ENCODE peak calls at places on chromosomes 12 and 14, in six cellular contexts. R is nephron progenitor cell, Z is fibroblast of lung, X is WTC11, V is WERI-Rb-1, S is OCI-LY7. W is an unnamed sample.

GRCh38 chr12:110641512-110641911 is 27.6 kb downstream of the TCTN1 start:
- DNase-seq in V (peak), Z (no peak), X (peak), R (peak), S (no peak), W (no peak)

GRCh38 chr14:102219316-102219715 is 79.6 kb downstream of the WDR20 start:
- DNase-seq in V (no peak), R (no peak), X (no peak), Z (no peak), S (no peak), W (no peak)

GRCh38 chr12:91778091-91778819 is 367.4 kb downstream of the BTG1 start:
- DNase-seq in S (peak), Z (peak), V (no peak), R (no peak), X (no peak), W (no peak)

GRCh38 chr12:13702401-13702800 is 279.0 kb downstream of the GRIN2B start:
- DNase-seq in R (no peak), V (peak), Z (no peak), S (no peak), X (no peak), W (no peak)

GRCh38 chr12:27190761-27191160 is 53.3 kb upstream of the STK38L start:
- DNase-seq in V (no peak), X (no peak), Z (peak), R (no peak), S (no peak), W (no peak)

GRCh38 chr12:42902001-42902400 is 312.5 kb upstream of the PRICKLE1 start:
- DNase-seq in S (no peak), R (no peak), X (no peak), V (no peak), Z (no peak), W (no peak)

GRCh38 chr12:31655792-31656191 is 3.7 kb upstream of the ETFBKMT start:
- DNase-seq in R (no peak), X (no peak), Z (no peak), V (no peak), S (no peak), W (no peak)

GRCh38 chr14:32259368-32260013 is 56.4 kb upstream of the RNU6-8 start:
- DNase-seq in R (no peak), Z (peak), S (no peak), V (no peak), X (no peak), W (no peak)

GRCh38 chr14:26281280-26281998 is 316.4 kb downstream of the NOVA1 start:
- DNase-seq in Z (peak), X (no peak), V (no peak), R (no peak), S (no peak), W (peak)

GRCh38 chr12:62537544-62537943 is 70.9 kb downstream of the MON2 start:
- DNase-seq in V (no peak), Z (peak), S (no peak), R (no peak), X (no peak), W (no peak)

GRCh38 chr12:74021937-74022336 is 515.7 kb upstream of the ATXN7L3B start:
- DNase-seq in S (peak), R (peak), Z (peak), V (peak), X (peak), W (no peak)

GRCh38 chr12:54428050-54429013 is 9.3 kb upstream of the ITGA5 start:
- DNase-seq in Z (peak), R (no peak), V (no peak), X (peak), S (no peak), W (no peak)

GRCh38 chr12:112161711-112162110 is 36.4 kb downstream of the TRAFD1 start:
- DNase-seq in S (no peak), X (no peak), Z (peak), V (no peak), R (no peak), W (no peak)

GRCh38 chr14:96316087-96316486 is 47.1 kb downstream of the ATG2B start:
- DNase-seq in X (no peak), Z (no peak), S (no peak), V (no peak), R (no peak), W (no peak)

GRCh38 chr12:101697197-101697929 is at the start of gene CHPT1:
- DNase-seq in X (peak), V (peak), Z (peak), S (peak), R (peak), W (peak)

GRCh38 chr12:30862486-30862885 is 64.1 kb upstream of the TSPAN11 start:
- DNase-seq in R (no peak), S (no peak), Z (peak), X (no peak), V (no peak), W (no peak)

GRCh38 chr12:49104822-49105221 is 5.8 kb downstream of the LMBR1L start:
- DNase-seq in S (no peak), X (no peak), V (no peak), Z (no peak), R (no peak), W (no peak)

GRCh38 chr12:113462880-113463745 is 8.6 kb downstream of the LHX5 start:
- DNase-seq in R (peak), X (peak), Z (no peak), S (no peak), V (no peak), W (no peak)

GRCh38 chr12:123139926-123140674 is 10.8 kb downstream of the PITPNM2 start:
- DNase-seq in R (peak), S (no peak), X (no peak), Z (peak), V (peak), W (no peak)

GRCh38 chr12:114780746-114781399 is 96.9 kb upstream of the TBX3 start:
- DNase-seq in S (no peak), X (no peak), Z (no peak), R (no peak), V (no peak), W (no peak)

GRCh38 chr14:99257673-99258221 is 14.2 kb downstream of the BCL11B start:
- DNase-seq in Z (no peak), R (no peak), V (no peak), X (no peak), S (no peak), W (no peak)

GRCh38 chr14:104749111-104749649 is 3.8 kb upstream of the SIVA1 start:
- DNase-seq in V (peak), Z (peak), R (no peak), X (no peak), S (peak), W (no peak)

GRCh38 chr14:24863933-24864708 is 185.8 kb downstream of the STXBP6 start:
- DNase-seq in R (no peak), X (no peak), S (no peak), Z (no peak), V (no peak), W (no peak)

GRCh38 chr12:42187799-42188198 is 43.1 kb upstream of the GXYLT1 start:
- DNase-seq in V (no peak), S (no peak), R (no peak), Z (no peak), X (no peak), W (no peak)

GRCh38 chr12:3034067-3034750 is 43.0 kb upstream of the TSPAN9 start:
- DNase-seq in S (peak), Z (peak), R (peak), X (peak), V (peak), W (no peak)

GRCh38 chr14:95472819-95473251 is 43.6 kb downstream of the SYNE3 start:
- DNase-seq in S (peak), R (no peak), Z (no peak), V (no peak), X (no peak), W (no peak)

GRCh38 chr14:34387974-34388533 is 74.0 kb downstream of the SPTSSA start:
- DNase-seq in X (no peak), V (no peak), R (no peak), S (no peak), Z (no peak), W (no peak)

GRCh38 chr12:82685721-82686222 is 934 bp upstream of the TMTC2 start:
- DNase-seq in Z (peak), V (peak), X (peak), R (peak), S (peak), W (peak)

GRCh38 chr12:82686223-82687019 is at the start of gene TMTC2:
- DNase-seq in S (peak), Z (peak), V (peak), R (peak), X (peak), W (peak)

GRCh38 chr12:82688035-82688501 is 1.4 kb downstream of the TMTC2 start:
- DNase-seq in S (peak), X (no peak), V (no peak), R (no peak), Z (peak), W (no peak)

GRCh38 chr12:82688619-82689018 is 1.9 kb downstream of the TMTC2 start:
- DNase-seq in R (no peak), S (no peak), X (no peak), V (no peak), Z (no peak), W (no peak)

DNA sequence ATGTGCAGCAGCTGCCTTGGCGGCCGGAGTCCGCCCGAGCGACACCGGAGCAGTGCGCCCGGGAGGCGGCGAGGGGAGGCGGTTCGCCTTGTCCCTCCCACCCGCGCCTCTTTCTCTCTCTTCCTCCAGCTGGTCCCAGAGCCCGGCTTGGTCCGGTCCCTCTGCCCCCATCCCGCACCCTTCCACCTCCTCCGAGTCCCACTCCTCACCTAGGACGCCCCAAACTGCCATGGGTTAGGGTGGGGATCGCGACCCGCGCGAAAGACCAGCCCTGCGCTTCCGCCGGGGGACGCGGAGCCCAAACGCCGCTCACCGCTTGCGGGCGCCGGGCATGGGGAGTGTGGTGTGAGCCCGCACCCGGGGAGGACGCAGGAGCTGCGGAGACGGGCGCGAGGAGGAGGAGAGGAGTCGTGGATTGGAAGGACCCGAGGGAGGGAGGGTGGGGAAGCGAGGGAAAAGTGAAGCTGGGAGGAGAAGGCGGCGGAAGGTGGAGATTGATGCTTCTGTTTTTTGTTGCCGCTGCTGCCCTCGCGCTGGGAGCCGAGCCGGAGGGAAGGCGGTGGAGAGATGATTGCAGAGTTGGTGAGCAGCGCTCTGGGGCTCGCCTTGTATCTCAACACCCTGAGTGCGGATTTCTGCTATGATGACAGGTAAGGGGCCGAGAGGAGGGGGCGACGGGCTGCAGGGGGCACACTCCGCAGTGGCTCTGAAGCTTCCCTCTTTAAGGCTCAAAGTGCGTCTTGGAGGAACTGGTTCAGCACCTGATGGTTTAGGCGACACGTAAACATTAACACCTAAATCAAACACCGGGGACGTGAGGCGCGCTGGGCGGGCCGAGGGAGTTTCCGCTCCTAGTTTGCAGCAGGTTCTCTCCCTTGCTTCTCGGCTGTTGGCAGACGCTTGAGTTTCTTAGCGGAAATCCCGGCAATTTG is 580 bp downstream of the TMTC2 start:
- DNase-seq in S (peak), Z (peak), X (peak), V (peak), R (peak), W (peak)
- TF ChIP-seq CTCF in S (no peak), Z (no peak), X (no peak), V (peak), R (no peak), W (no peak)

GRCh38 chr12:68067762-68068376 is 78.6 kb downstream of the IFNG-AS1 start:
- DNase-seq in Z (no peak), X (no peak), V (no peak), R (no peak), S (peak), W (no peak)
- TF ChIP-seq CTCF in Z (peak), X (peak), V (peak), R (no peak), S (peak), W (no peak)

GRCh38 chr12:109388167-109388563 is 40.5 kb downstream of the MYO1H start:
- DNase-seq in S (no peak), Z (no peak), R (no peak), X (no peak), V (no peak), W (no peak)

GRCh38 chr12:109386079-109386473 is 38.4 kb downstream of the MYO1H start:
- DNase-seq in V (no peak), R (no peak), S (no peak), Z (no peak), X (no peak), W (no peak)

GRCh38 chr12:109387425-109388166 is 39.9 kb downstream of the MYO1H start:
- DNase-seq in V (peak), R (no peak), S (peak), Z (peak), X (peak), W (no peak)

GRCh38 chr12:109383240-109383639 is 35.5 kb downstream of the MYO1H start:
- DNase-seq in Z (no peak), X (no peak), S (no peak), V (no peak), R (no peak), W (no peak)

GRCh38 chr12:109385339-109386078 is 37.8 kb downstream of the MYO1H start:
- DNase-seq in S (peak), Z (peak), V (no peak), R (no peak), X (no peak), W (no peak)
- TF ChIP-seq CTCF in S (peak), Z (peak), V (peak), R (peak), X (peak), W (peak)

GRCh38 chr12:75725505-75726120 is 214.2 kb upstream of the KRR1 start:
- DNase-seq in S (no peak), Z (no peak), R (no peak), V (no peak), X (no peak), W (no peak)
- TF ChIP-seq CTCF in S (no peak), Z (no peak), R (no peak), V (no peak), X (no peak), W (no peak)

GRCh38 chr12:10033783-10034381 is 3.4 kb downstream of the CLEC9A start:
- DNase-seq in X (no peak), V (no peak), R (no peak), Z (peak), S (peak), W (no peak)
- TF ChIP-seq CTCF in X (no peak), V (no peak), R (peak), Z (peak), S (peak), W (peak)

GRCh38 chr12:6752931-6753771 is at the start of gene MLF2:
- DNase-seq in S (peak), Z (peak), X (peak), V (peak), R (peak), W (peak)
- TF ChIP-seq CTCF in S (no peak), Z (no peak), X (peak), V (peak), R (no peak), W (peak)

GRCh38 chr12:81330480-81330879 is 252.6 kb downstream of the ACSS3 start:
- DNase-seq in R (no peak), S (no peak), Z (no peak), X (no peak), V (no peak), W (no peak)
- TF ChIP-seq CTCF in R (no peak), S (peak), Z (no peak), X (no peak), V (peak), W (no peak)

DNA sequence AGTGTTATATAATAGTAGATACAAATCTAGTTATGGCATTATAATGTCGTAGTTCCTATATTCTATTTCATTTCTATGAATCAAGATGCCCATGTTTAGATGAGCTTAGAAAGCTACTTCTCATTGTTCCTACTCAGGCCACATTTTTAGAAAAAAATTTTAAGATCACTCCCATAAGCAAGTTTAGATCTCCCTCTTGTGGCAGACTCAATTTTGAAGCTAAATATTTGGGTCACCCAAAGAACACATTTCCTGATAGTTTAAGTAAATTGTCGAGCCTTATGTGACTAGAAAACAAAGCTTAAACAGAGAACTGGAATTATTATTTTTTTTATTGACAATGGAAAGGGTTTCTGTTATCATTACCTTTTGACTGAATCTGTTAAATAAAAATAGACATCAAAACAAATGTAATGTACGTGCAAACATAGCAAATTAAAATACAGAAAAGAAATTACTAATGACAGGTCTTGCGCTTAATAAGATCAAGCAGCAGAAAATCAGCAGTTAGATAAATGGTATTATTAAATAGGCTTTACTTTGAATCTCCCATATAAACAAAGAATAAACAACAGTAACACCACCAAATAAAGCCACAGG is 180.2 kb downstream of the ACSS3 start:
- DNase-seq in V (no peak), X (no peak), S (peak), R (no peak), Z (peak), W (no peak)
- TF ChIP-seq CTCF in V (peak), X (peak), S (peak), R (peak), Z (peak), W (no peak)

DNA sequence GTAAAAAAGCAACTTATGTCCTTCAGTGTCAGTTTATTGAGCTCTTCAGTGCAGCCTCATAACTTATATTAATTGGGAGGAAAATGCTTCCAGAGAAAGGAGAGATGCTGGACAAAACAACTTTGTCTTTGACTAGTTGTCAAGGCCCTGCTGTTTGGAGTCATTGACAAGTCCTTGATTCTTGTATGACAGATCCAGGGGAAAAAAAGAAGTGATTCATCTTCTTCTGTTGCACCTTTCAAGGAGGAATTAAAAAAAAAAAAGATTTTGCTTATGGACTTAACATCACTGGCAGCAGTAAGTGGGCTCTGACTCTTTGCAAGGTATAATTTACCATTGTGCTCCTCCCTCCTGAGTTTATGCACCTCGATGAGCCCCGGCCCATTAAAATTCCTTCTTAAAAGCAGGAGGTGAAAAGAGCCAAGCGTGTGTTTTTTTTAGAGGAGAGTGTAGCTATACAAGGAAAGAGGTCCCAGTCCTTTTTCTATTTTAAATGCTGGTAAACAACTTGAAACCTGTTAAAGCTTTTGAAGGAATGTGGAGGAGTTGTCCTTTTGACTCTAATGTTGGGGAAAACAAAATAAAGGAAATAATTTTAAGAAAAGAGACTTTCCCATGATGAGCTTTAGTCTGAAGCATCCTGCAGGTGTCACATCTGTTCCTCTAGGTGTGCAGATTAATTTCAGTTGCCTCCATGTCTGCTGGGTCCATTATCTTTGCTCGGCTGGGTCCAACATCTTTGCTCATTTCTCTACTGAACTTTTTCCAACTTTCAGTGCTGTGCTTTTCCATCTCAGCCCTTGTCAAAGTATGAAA is 431.6 kb downstream of the RAD51B start:
- DNase-seq in X (no peak), R (no peak), S (peak), Z (no peak), V (no peak), W (no peak)
- TF ChIP-seq CTCF in X (no peak), R (no peak), S (peak), Z (no peak), V (no peak), W (no peak)